ENCODE peak calls at places on chromosomes 16 and 17, in ten cellular contexts. N is left ventricle myocardium inferior; R is dorsolateral prefrontal cortex; B is AG20443; L is CD8-positive, alpha-beta T cell; O is adrenal gland; Y is stimulated activated CD4-positive, alpha-beta T cell treated with anti-CD3 and anti-CD28 coated beads, Interleukin-1b, Interleukin-23, amount 100 ng/mL, for 1 hour; G is cardiac muscle cell; F is T-helper 2 cell; P is glomerular endothelial cell. X is an unnamed sample.

GRCh38 chr16:84841787-84842300 is 22.1 kb downstream of the CRISPLD2 start:
- DNase-seq in N (no peak), R (no peak), B (no peak), L (no peak), O (no peak), Y (no peak), G (no peak), F (no peak), P (no peak), X (no peak)

GRCh38 chr16:87178977-87179376 is 138.2 kb downstream of the C16orf95 start:
- DNase-seq in N (peak), R (no peak), B (peak), L (no peak), O (peak), Y (no peak), G (peak), F (no peak), P (peak), X (no peak)

GRCh38 chr17:77100009-77100408 is 40.8 kb upstream of the SEC14L1 start:
- DNase-seq in N (peak), R (peak), B (no peak), L (no peak), O (peak), Y (no peak), G (no peak), F (no peak), P (no peak), X (no peak)

GRCh38 chr17:45019177-45019711 is 32.2 kb downstream of the DCAKD start:
- DNase-seq in N (peak), R (peak), B (peak), L (no peak), O (peak), Y (peak), G (peak), F (peak), P (no peak), X (no peak)

GRCh38 chr16:88469615-88470395 is 16.7 kb downstream of the ZFPM1 start:
- DNase-seq in N (no peak), R (no peak), B (no peak), L (no peak), O (no peak), Y (no peak), G (no peak), F (no peak), P (no peak), X (no peak)

GRCh38 chr17:4074831-4075495 is 67.9 kb downstream of the ZZEF1 start:
- DNase-seq in N (no peak), R (no peak), B (peak), L (no peak), O (peak), Y (no peak), G (peak), F (peak), P (no peak), X (peak)

GRCh38 chr17:4604111-4604644 is 19.8 kb downstream of the SMTNL2 start:
- DNase-seq in N (peak), R (no peak), B (peak), L (no peak), O (peak), Y (no peak), G (peak), F (no peak), P (no peak), X (no peak)

GRCh38 chr16:84458606-84459516 is 45.6 kb downstream of the MEAK7 start:
- DNase-seq in N (no peak), R (peak), B (no peak), L (no peak), O (no peak), Y (no peak), G (no peak), F (no peak), P (no peak), X (no peak)

GRCh38 chr16:70561623-70562022 is 38.0 kb downstream of the SF3B3 start:
- DNase-seq in N (no peak), R (peak), B (no peak), L (no peak), O (peak), Y (no peak), G (no peak), F (no peak), P (no peak), X (no peak)

GRCh38 chr16:82510041-82510440 is 116.7 kb upstream of the CDH13 start:
- DNase-seq in N (no peak), R (no peak), B (no peak), L (no peak), O (no peak), Y (no peak), G (no peak), F (no peak), P (no peak), X (no peak)

GRCh38 chr16:380837-381787 is 666 bp downstream of the PGAP6 start:
- DNase-seq in N (no peak), R (no peak), B (peak), L (no peak), O (peak), Y (no peak), G (no peak), F (peak), P (no peak), X (no peak)

GRCh38 chr17:17545984-17546383 is 45.5 kb downstream of the PEMT start:
- DNase-seq in N (peak), R (no peak), B (no peak), L (no peak), O (no peak), Y (no peak), G (no peak), F (no peak), P (no peak), X (no peak)

GRCh38 chr16:86653289-86654006 is 75.1 kb downstream of the FOXL1 start:
- DNase-seq in N (no peak), R (no peak), B (peak), L (no peak), O (no peak), Y (no peak), G (peak), F (no peak), P (no peak), X (no peak)

GRCh38 chr17:77530591-77530990 is 389.8 kb downstream of the SEC14L1 start:
- DNase-seq in N (no peak), R (no peak), B (no peak), L (no peak), O (no peak), Y (no peak), G (no peak), F (no peak), P (no peak), X (no peak)

GRCh38 chr17:37399404-37399803 is 7.2 kb downstream of the ACACA start:
- DNase-seq in N (no peak), R (no peak), B (no peak), L (no peak), O (peak), Y (no peak), G (no peak), F (no peak), P (no peak), X (no peak)

GRCh38 chr17:82283208-82283749 is 9.8 kb upstream of the CSNK1D start:
- DNase-seq in N (no peak), R (no peak), B (peak), L (no peak), O (no peak), Y (no peak), G (peak), F (no peak), P (no peak), X (no peak)

GRCh38 chr16:70700101-70701020 is 14.5 kb upstream of the MTSS2 start:
- DNase-seq in N (peak), R (peak), B (no peak), L (no peak), O (no peak), Y (no peak), G (no peak), F (no peak), P (no peak), X (no peak)

GRCh38 chr16:84553873-84554399 is 49.5 kb upstream of the MEAK7 start:
- DNase-seq in N (no peak), R (no peak), B (no peak), L (peak), O (no peak), Y (no peak), G (no peak), F (peak), P (no peak), X (no peak)

GRCh38 chr17:50128441-50129302 is 1.3 kb downstream of the SAMD14 start:
- DNase-seq in N (no peak), R (no peak), B (no peak), L (no peak), O (peak), Y (no peak), G (peak), F (no peak), P (no peak), X (no peak)

GRCh38 chr16:61721561-61721960 is 314.7 kb downstream of the CDH8 start:
- DNase-seq in N (no peak), R (no peak), B (no peak), L (no peak), O (no peak), Y (no peak), G (no peak), F (no peak), P (no peak), X (no peak)

GRCh38 chr17:68819465-68819864 is 135.7 kb downstream of the ABCA8 start:
- DNase-seq in N (no peak), R (no peak), B (no peak), L (no peak), O (no peak), Y (no peak), G (no peak), F (no peak), P (no peak), X (no peak)

GRCh38 chr17:12620200-12620720 is 45.4 kb upstream of the MYOCD start:
- DNase-seq in N (no peak), R (no peak), B (peak), L (no peak), O (no peak), Y (no peak), G (peak), F (no peak), P (no peak), X (no peak)

GRCh38 chr17:48579738-48580543 is 1.8 kb upstream of the HOXB4 start:
- DNase-seq in N (no peak), R (no peak), B (no peak), L (no peak), O (no peak), Y (no peak), G (no peak), F (no peak), P (no peak), X (no peak)

GRCh38 chr17:9240659-9241370 is 219.5 kb downstream of the NTN1 start:
- DNase-seq in N (peak), R (no peak), B (peak), L (no peak), O (peak), Y (no peak), G (peak), F (no peak), P (no peak), X (no peak)

GRCh38 chr17:27342059-27342458 is 48.1 kb downstream of the WSB1 start:
- DNase-seq in N (no peak), R (no peak), B (no peak), L (no peak), O (no peak), Y (no peak), G (no peak), F (no peak), P (no peak), X (no peak)

GRCh38 chr16:67641779-67642708 is 2.9 kb upstream of the CARMIL2 start:
- DNase-seq in N (peak), R (peak), B (peak), L (no peak), O (peak), Y (no peak), G (peak), F (no peak), P (no peak), X (no peak)

GRCh38 chr16:82178352-82178751 is 8.3 kb upstream of the MPHOSPH6 start:
- DNase-seq in N (no peak), R (no peak), B (no peak), L (no peak), O (no peak), Y (no peak), G (no peak), F (no peak), P (no peak), X (no peak)

GRCh38 chr17:35618628-35619027 is 31.5 kb downstream of the AP2B1 start:
- DNase-seq in N (no peak), R (no peak), B (no peak), L (no peak), O (no peak), Y (no peak), G (no peak), F (no peak), P (no peak), X (no peak)

GRCh38 chr16:79988089-79988488 is 387.6 kb upstream of the MAF start:
- DNase-seq in N (no peak), R (no peak), B (no peak), L (no peak), O (no peak), Y (no peak), G (no peak), F (no peak), P (no peak), X (no peak)

GRCh38 chr17:13491916-13492315 is 109.8 kb downstream of the HS3ST3A1 start:
- DNase-seq in N (no peak), R (no peak), B (no peak), L (no peak), O (no peak), Y (no peak), G (no peak), F (no peak), P (no peak), X (no peak)

GRCh38 chr17:7712111-7712771 is 5.3 kb upstream of the DNAH2 start:
- DNase-seq in N (no peak), R (no peak), B (no peak), L (no peak), O (no peak), Y (no peak), G (no peak), F (no peak), P (no peak), X (no peak)

GRCh38 chr17:7211512-7212277 is 7.9 kb downstream of the DLG4 start:
- DNase-seq in N (peak), R (no peak), B (peak), L (no peak), O (no peak), Y (no peak), G (no peak), F (no peak), P (no peak), X (no peak)

GRCh38 chr17:1107777-1108559 is 71.8 kb downstream of the ABR start:
- DNase-seq in N (no peak), R (peak), B (no peak), L (no peak), O (no peak), Y (no peak), G (no peak), F (peak), P (no peak), X (no peak)